ENCODE peak calls at places on chromosome 15, in seven cellular contexts. C is brain microvascular endothelial cell, T is HT1080, M is AG08395, P is D341Med, R is AML-193, Z is MV-4-11. U is an unnamed sample.

GRCh38 chr15:40825661-40826088 is 2.8 kb downstream of the PPP1R14D start:
- DNase-seq in T (peak), Z (no peak), P (no peak), M (no peak), C (no peak), R (no peak), U (no peak)

GRCh38 chr15:44808557-44808956 is 72.2 kb downstream of the TRIM69 start:
- DNase-seq in R (no peak), P (no peak), Z (no peak), C (no peak), M (no peak), T (no peak), U (no peak)

GRCh38 chr15:23467110-23467600 is 20.1 kb upstream of the GOLGA6L2 start:
- DNase-seq in P (peak), R (peak), Z (peak), C (no peak), M (peak), T (peak), U (no peak)

GRCh38 chr15:100580414-100580813 is 21.6 kb downstream of the LINS1 start:
- DNase-seq in R (no peak), P (no peak), Z (no peak), M (no peak), T (no peak), C (no peak), U (no peak)

GRCh38 chr15:65862682-65863081 is 6.6 kb upstream of the RAB11A start:
- DNase-seq in T (peak), Z (peak), P (peak), C (peak), R (peak), M (peak), U (peak)

GRCh38 chr15:25695875-25696760 is 167.0 kb downstream of the ATP10A start:
- DNase-seq in T (no peak), P (no peak), R (no peak), Z (no peak), C (no peak), M (no peak), U (no peak)

GRCh38 chr15:95086543-95087252 is 855.3 kb downstream of the MCTP2 start:
- DNase-seq in P (no peak), M (peak), T (peak), R (no peak), Z (no peak), C (peak), U (no peak)

GRCh38 chr15:44501768-44502366 is 35.1 kb upstream of the EIF3J start:
- DNase-seq in C (no peak), Z (peak), R (peak), M (peak), T (peak), P (peak), U (no peak)

GRCh38 chr15:87522997-87523396 is 733.5 kb downstream of the NTRK3 start:
- DNase-seq in C (no peak), P (no peak), Z (no peak), T (no peak), R (no peak), M (no peak), U (no peak)

GRCh38 chr15:75836953-75837321 is 6.3 kb upstream of the UBE2Q2 start:
- DNase-seq in R (peak), T (peak), C (peak), M (peak), Z (peak), P (no peak), U (peak)

GRCh38 chr15:90287096-90287495 is 21.6 kb downstream of the NGRN start:
- DNase-seq in M (no peak), P (no peak), R (no peak), C (no peak), Z (no peak), T (no peak), U (no peak)

GRCh38 chr15:48221261-48221660 is 15.2 kb downstream of the SLC12A1 start:
- DNase-seq in M (no peak), C (no peak), P (no peak), R (no peak), Z (no peak), T (no peak), U (no peak)

GRCh38 chr15:64851503-64851840 is 9.8 kb downstream of the PLEKHO2 start:
- DNase-seq in P (no peak), C (peak), M (peak), R (peak), Z (peak), T (no peak), U (no peak)

GRCh38 chr15:32837935-32838334 is 120.1 kb downstream of the GREM1 start:
- DNase-seq in C (no peak), Z (no peak), R (no peak), T (no peak), P (no peak), M (no peak), U (no peak)

GRCh38 chr15:73305331-73306211 is 63.2 kb downstream of the HCN4 start:
- DNase-seq in M (peak), T (peak), P (peak), Z (peak), R (peak), C (peak), U (no peak)

GRCh38 chr15:54803139-54803808 is 393.5 kb downstream of the RSL24D1 start:
- DNase-seq in C (peak), Z (peak), P (no peak), R (peak), T (peak), M (no peak), U (no peak)

GRCh38 chr15:29059871-29060640 is 174.3 kb downstream of the APBA2 start:
- DNase-seq in C (no peak), M (no peak), Z (no peak), R (no peak), P (no peak), T (no peak), U (no peak)

GRCh38 chr15:40444741-40445140 is 4.0 kb downstream of the BAHD1 start:
- DNase-seq in R (no peak), T (no peak), P (no peak), Z (no peak), M (no peak), C (no peak), U (no peak)

GRCh38 chr15:38128389-38128788 is 124.2 kb upstream of the SPRED1 start:
- DNase-seq in C (no peak), T (peak), Z (peak), M (peak), R (no peak), P (no peak), U (no peak)

GRCh38 chr15:77907824-77908751 is 169.4 kb downstream of the TBC1D2B start:
- DNase-seq in R (peak), Z (peak), C (peak), P (peak), M (no peak), T (peak), U (no peak)

GRCh38 chr15:25243800-25244097 is 195.1 kb downstream of the UBE3A start:
- DNase-seq in C (no peak), P (no peak), M (no peak), R (no peak), Z (no peak), T (no peak), U (no peak)

GRCh38 chr15:31346367-31347066 is 19.9 kb downstream of the KLF13 start:
- DNase-seq in T (no peak), C (no peak), P (no peak), R (no peak), M (no peak), Z (no peak), U (no peak)

GRCh38 chr15:80893777-80894176 is 95.8 kb downstream of the MESD start:
- DNase-seq in T (no peak), M (peak), P (no peak), R (no peak), C (no peak), Z (no peak), U (no peak)

GRCh38 chr15:70566047-70566835 is 197.1 kb downstream of the UACA start:
- DNase-seq in C (peak), M (no peak), P (no peak), T (no peak), R (no peak), Z (no peak), U (no peak)

GRCh38 chr15:88076246-88076645 is 180.3 kb downstream of the NTRK3 start:
- DNase-seq in T (no peak), C (no peak), R (no peak), M (no peak), Z (no peak), P (no peak), U (no peak)

GRCh38 chr15:85296615-85297402 is 83.6 kb upstream of the AKAP13 start:
- DNase-seq in T (peak), R (peak), Z (peak), M (peak), P (peak), C (peak), U (peak)

GRCh38 chr15:67033521-67033920 is 31.9 kb upstream of the SMAD3 start:
- DNase-seq in C (no peak), M (no peak), P (no peak), Z (no peak), T (no peak), R (no peak), U (no peak)

GRCh38 chr15:75073197-75073596 is 49.8 kb downstream of the PPCDC start:
- DNase-seq in C (no peak), Z (peak), R (no peak), T (no peak), M (no peak), P (no peak), U (no peak)

GRCh38 chr15:70344666-70345065 is 246.9 kb upstream of the TLE3 start:
- DNase-seq in C (no peak), R (no peak), T (no peak), Z (no peak), P (peak), M (no peak), U (no peak)

GRCh38 chr15:49674370-49674769 is 53.5 kb downstream of the DTWD1 start:
- DNase-seq in M (peak), R (no peak), C (no peak), Z (no peak), P (no peak), T (no peak), U (no peak)

GRCh38 chr15:59688383-59688887 is 685 bp downstream of the BNIP2 start:
- DNase-seq in R (peak), P (peak), Z (peak), M (peak), C (peak), T (no peak), U (no peak)

GRCh38 chr15:28125673-28126651 is 26.8 kb upstream of the OCA2 start:
- DNase-seq in P (no peak), Z (peak), M (peak), T (peak), C (peak), R (no peak), U (no peak)

GRCh38 chr15:59069430-59069829 is 35.5 kb upstream of the CCNB2 start:
- DNase-seq in P (no peak), T (no peak), C (no peak), Z (no peak), M (no peak), R (no peak), U (no peak)

GRCh38 chr15:68419301-68420175 is 12.4 kb downstream of the ITGA11 start:
- DNase-seq in R (no peak), C (no peak), Z (no peak), M (no peak), T (no peak), P (no peak), U (no peak)

GRCh38 chr15:39242345-39242744 is 338.5 kb upstream of the THBS1 start:
- DNase-seq in T (peak), P (no peak), Z (no peak), M (peak), R (no peak), C (no peak), U (no peak)

GRCh38 chr15:90911302-90911623 is 8.2 kb downstream of the MAN2A2 start:
- DNase-seq in R (no peak), T (no peak), Z (no peak), P (no peak), C (no peak), M (no peak), U (no peak)

GRCh38 chr15:55218068-55218467 is 21.3 kb upstream of the RSL24D1 start:
- DNase-seq in C (no peak), Z (peak), T (no peak), M (no peak), P (no peak), R (peak), U (no peak)

GRCh38 chr15:68409736-68410370 is 22.1 kb downstream of the ITGA11 start:
- DNase-seq in T (no peak), M (no peak), C (no peak), Z (no peak), R (no peak), P (no peak), U (no peak)

GRCh38 chr15:65082303-65082958 is 5.9 kb downstream of the KBTBD13 start:
- DNase-seq in M (no peak), Z (no peak), P (no peak), C (no peak), R (no peak), T (peak), U (no peak)

U was measured in natural killer cell treated with Interleukin-12 subunit alpha and Interleukin-12 subunit beta and Interleukin-15 and Interleukin-18, amount 100 ng/mL, for 72 hours.